ENCODE peak calls at places on chromosomes 11 and 22, in ten cellular contexts. One of them, this sample, is unnamed.
A peak's percentile ranks its signal among the peaks of the same experiment; 100 is the strongest.

GRCh38 chr11:34238966-34239365 is 118.8 kb downstream of the ABTB2 start:
- DNase-seq in activated CD8-positive, alpha-beta T cell treated with anti-CD3 and anti-CD28 coated beads for 36 hours: peak; percentile 65
- DNase-seq in activated B cell treated with CpG ODN at 0.5 μM for 24 hours: no peak
- DNase-seq in smooth muscle cell of the brain vasculature: no peak
- DNase-seq in prostate gland: no peak
- DNase-seq in naive thymus-derived CD4-positive, alpha-beta T cell: no peak
- DNase-seq in GM06990: no peak
- DNase-seq in activated CD4-positive, alpha-beta T cell treated with anti-CD3 and anti-CD28 coated beads for 4 hours: no peak
- DNase-seq in mammary epithelial cell: no peak
- DNase-seq in H9: no peak
- DNase-seq in this sample: no peak

GRCh38 chr11:33608386-33608785 is 92.2 kb downstream of the C11orf91 start:
- DNase-seq in smooth muscle cell of the brain vasculature: no peak
- DNase-seq in H9: no peak
- DNase-seq in prostate gland: no peak
- DNase-seq in naive thymus-derived CD4-positive, alpha-beta T cell: no peak
- DNase-seq in activated B cell treated with CpG ODN at 0.5 μM for 24 hours: no peak
- DNase-seq in GM06990: no peak
- DNase-seq in activated CD4-positive, alpha-beta T cell treated with anti-CD3 and anti-CD28 coated beads for 4 hours: no peak
- DNase-seq in activated CD8-positive, alpha-beta T cell treated with anti-CD3 and anti-CD28 coated beads for 36 hours: no peak
- DNase-seq in mammary epithelial cell: no peak
- DNase-seq in this sample: no peak

GRCh38 chr11:23542816-23543215 is 682.5 kb upstream of the CCDC179 start:
- DNase-seq in activated CD8-positive, alpha-beta T cell treated with anti-CD3 and anti-CD28 coated beads for 36 hours: no peak
- DNase-seq in activated CD4-positive, alpha-beta T cell treated with anti-CD3 and anti-CD28 coated beads for 4 hours: no peak
- DNase-seq in activated B cell treated with CpG ODN at 0.5 μM for 24 hours: no peak
- DNase-seq in smooth muscle cell of the brain vasculature: no peak
- DNase-seq in naive thymus-derived CD4-positive, alpha-beta T cell: no peak
- DNase-seq in H9: no peak
- DNase-seq in GM06990: no peak
- DNase-seq in prostate gland: no peak
- DNase-seq in mammary epithelial cell: no peak
- DNase-seq in this sample: no peak

GRCh38 chr11:91248199-91248807 is 976.3 kb upstream of the FAT3 start:
- DNase-seq in mammary epithelial cell: peak; percentile 29
- DNase-seq in activated CD8-positive, alpha-beta T cell treated with anti-CD3 and anti-CD28 coated beads for 36 hours: peak; percentile 29
- DNase-seq in GM06990: no peak
- DNase-seq in naive thymus-derived CD4-positive, alpha-beta T cell: no peak
- DNase-seq in prostate gland: no peak
- DNase-seq in activated CD4-positive, alpha-beta T cell treated with anti-CD3 and anti-CD28 coated beads for 4 hours: no peak
- DNase-seq in smooth muscle cell of the brain vasculature: no peak
- DNase-seq in activated B cell treated with CpG ODN at 0.5 μM for 24 hours: no peak
- DNase-seq in H9: no peak
- DNase-seq in this sample: no peak

GRCh38 chr22:42072606-42073330 is 1.3 kb upstream of the PHETA2 start:
- DNase-seq in H9: no peak
- DNase-seq in activated B cell treated with CpG ODN at 0.5 μM for 24 hours: no peak
- DNase-seq in activated CD4-positive, alpha-beta T cell treated with anti-CD3 and anti-CD28 coated beads for 4 hours: no peak
- DNase-seq in activated CD8-positive, alpha-beta T cell treated with anti-CD3 and anti-CD28 coated beads for 36 hours: peak; percentile 26
- DNase-seq in mammary epithelial cell: no peak
- DNase-seq in prostate gland: no peak
- DNase-seq in naive thymus-derived CD4-positive, alpha-beta T cell: no peak
- DNase-seq in smooth muscle cell of the brain vasculature: no peak
- DNase-seq in GM06990: no peak
- DNase-seq in this sample: no peak

GRCh38 chr11:6362868-6363678 is 27.2 kb upstream of the SMPD1 start:
- DNase-seq in naive thymus-derived CD4-positive, alpha-beta T cell: peak; percentile 56
- DNase-seq in activated B cell treated with CpG ODN at 0.5 μM for 24 hours: peak; percentile 26
- DNase-seq in H9: peak; percentile 92
- DNase-seq in prostate gland: peak; percentile 67
- DNase-seq in activated CD4-positive, alpha-beta T cell treated with anti-CD3 and anti-CD28 coated beads for 4 hours: peak; percentile 66
- DNase-seq in activated CD8-positive, alpha-beta T cell treated with anti-CD3 and anti-CD28 coated beads for 36 hours: peak; percentile 85
- DNase-seq in smooth muscle cell of the brain vasculature: peak; percentile 61
- DNase-seq in GM06990: peak; percentile 25
- DNase-seq in mammary epithelial cell: peak; percentile 68
- DNase-seq in this sample: peak; percentile 78

GRCh38 chr11:46239801-46240061 is 37.7 kb upstream of the CREB3L1 start:
- DNase-seq in mammary epithelial cell: no peak
- DNase-seq in activated CD8-positive, alpha-beta T cell treated with anti-CD3 and anti-CD28 coated beads for 36 hours: no peak
- DNase-seq in smooth muscle cell of the brain vasculature: no peak
- DNase-seq in activated CD4-positive, alpha-beta T cell treated with anti-CD3 and anti-CD28 coated beads for 4 hours: no peak
- DNase-seq in H9: no peak
- DNase-seq in GM06990: no peak
- DNase-seq in naive thymus-derived CD4-positive, alpha-beta T cell: no peak
- DNase-seq in prostate gland: no peak
- DNase-seq in activated B cell treated with CpG ODN at 0.5 μM for 24 hours: no peak
- DNase-seq in this sample: no peak

GRCh38 chr22:49040754-49041467 is 786.8 kb downstream of the BRD1 start:
- DNase-seq in smooth muscle cell of the brain vasculature: no peak
- DNase-seq in activated B cell treated with CpG ODN at 0.5 μM for 24 hours: no peak
- DNase-seq in GM06990: no peak
- DNase-seq in H9: no peak
- DNase-seq in prostate gland: no peak
- DNase-seq in activated CD4-positive, alpha-beta T cell treated with anti-CD3 and anti-CD28 coated beads for 4 hours: no peak
- DNase-seq in mammary epithelial cell: no peak
- DNase-seq in naive thymus-derived CD4-positive, alpha-beta T cell: no peak
- DNase-seq in activated CD8-positive, alpha-beta T cell treated with anti-CD3 and anti-CD28 coated beads for 36 hours: no peak
- DNase-seq in this sample: no peak

GRCh38 chr22:24432059-24432853 is 4.9 kb downstream of the ADORA2A start:
- DNase-seq in GM06990: no peak
- DNase-seq in H9: no peak
- DNase-seq in activated B cell treated with CpG ODN at 0.5 μM for 24 hours: no peak
- DNase-seq in prostate gland: peak; percentile 62
- DNase-seq in mammary epithelial cell: peak; percentile 44
- DNase-seq in activated CD8-positive, alpha-beta T cell treated with anti-CD3 and anti-CD28 coated beads for 36 hours: peak; percentile 77
- DNase-seq in smooth muscle cell of the brain vasculature: no peak
- DNase-seq in activated CD4-positive, alpha-beta T cell treated with anti-CD3 and anti-CD28 coated beads for 4 hours: peak; percentile 46
- DNase-seq in naive thymus-derived CD4-positive, alpha-beta T cell: no peak
- DNase-seq in this sample: no peak

GRCh38 chr11:5473921-5474320 is 14.6 kb upstream of the OR52D1 start:
- DNase-seq in H9: no peak
- DNase-seq in activated CD4-positive, alpha-beta T cell treated with anti-CD3 and anti-CD28 coated beads for 4 hours: no peak
- DNase-seq in naive thymus-derived CD4-positive, alpha-beta T cell: no peak
- DNase-seq in prostate gland: no peak
- DNase-seq in activated CD8-positive, alpha-beta T cell treated with anti-CD3 and anti-CD28 coated beads for 36 hours: no peak
- DNase-seq in GM06990: no peak
- DNase-seq in mammary epithelial cell: no peak
- DNase-seq in smooth muscle cell of the brain vasculature: no peak
- DNase-seq in activated B cell treated with CpG ODN at 0.5 μM for 24 hours: no peak
- DNase-seq in this sample: no peak

GRCh38 chr22:31102441-31103081 is 4.8 kb downstream of the SELENOM start:
- DNase-seq in prostate gland: no peak
- DNase-seq in H9: no peak
- DNase-seq in activated CD8-positive, alpha-beta T cell treated with anti-CD3 and anti-CD28 coated beads for 36 hours: no peak
- DNase-seq in GM06990: no peak
- DNase-seq in activated CD4-positive, alpha-beta T cell treated with anti-CD3 and anti-CD28 coated beads for 4 hours: no peak
- DNase-seq in activated B cell treated with CpG ODN at 0.5 μM for 24 hours: no peak
- DNase-seq in naive thymus-derived CD4-positive, alpha-beta T cell: no peak
- DNase-seq in smooth muscle cell of the brain vasculature: no peak
- DNase-seq in mammary epithelial cell: peak; percentile 58
- DNase-seq in this sample: no peak

GRCh38 chr11:38971141-38971540 is 2373.1 kb upstream of the RAG2 start:
- DNase-seq in H9: no peak
- DNase-seq in activated CD4-positive, alpha-beta T cell treated with anti-CD3 and anti-CD28 coated beads for 4 hours: no peak
- DNase-seq in mammary epithelial cell: peak; percentile 94
- DNase-seq in naive thymus-derived CD4-positive, alpha-beta T cell: no peak
- DNase-seq in smooth muscle cell of the brain vasculature: no peak
- DNase-seq in prostate gland: no peak
- DNase-seq in activated B cell treated with CpG ODN at 0.5 μM for 24 hours: no peak
- DNase-seq in GM06990: no peak
- DNase-seq in activated CD8-positive, alpha-beta T cell treated with anti-CD3 and anti-CD28 coated beads for 36 hours: no peak
- DNase-seq in this sample: no peak

GRCh38 chr11:36684840-36685800 is 87.1 kb upstream of the RAG2 start:
- DNase-seq in H9: no peak
- DNase-seq in prostate gland: no peak
- DNase-seq in naive thymus-derived CD4-positive, alpha-beta T cell: peak; percentile 41
- DNase-seq in GM06990: peak; percentile 8
- DNase-seq in smooth muscle cell of the brain vasculature: no peak
- DNase-seq in activated CD4-positive, alpha-beta T cell treated with anti-CD3 and anti-CD28 coated beads for 4 hours: peak; percentile 9
- DNase-seq in activated CD8-positive, alpha-beta T cell treated with anti-CD3 and anti-CD28 coated beads for 36 hours: peak; percentile 77
- DNase-seq in activated B cell treated with CpG ODN at 0.5 μM for 24 hours: no peak
- DNase-seq in mammary epithelial cell: no peak
- DNase-seq in this sample: peak; percentile 13

GRCh38 chr11:121544956-121545355 is 92.2 kb upstream of the SORL1-AS1 start:
- DNase-seq in activated CD8-positive, alpha-beta T cell treated with anti-CD3 and anti-CD28 coated beads for 36 hours: peak; percentile 62
- DNase-seq in prostate gland: no peak
- DNase-seq in GM06990: no peak
- DNase-seq in activated B cell treated with CpG ODN at 0.5 μM for 24 hours: no peak
- DNase-seq in smooth muscle cell of the brain vasculature: no peak
- DNase-seq in naive thymus-derived CD4-positive, alpha-beta T cell: peak; percentile 16
- DNase-seq in mammary epithelial cell: no peak
- DNase-seq in activated CD4-positive, alpha-beta T cell treated with anti-CD3 and anti-CD28 coated beads for 4 hours: no peak
- DNase-seq in H9: no peak
- DNase-seq in this sample: no peak

GRCh38 chr11:11980841-11981308 is 27.6 kb downstream of the DKK3 start:
- DNase-seq in smooth muscle cell of the brain vasculature: no peak
- DNase-seq in mammary epithelial cell: no peak
- DNase-seq in activated CD4-positive, alpha-beta T cell treated with anti-CD3 and anti-CD28 coated beads for 4 hours: no peak
- DNase-seq in naive thymus-derived CD4-positive, alpha-beta T cell: no peak
- DNase-seq in activated B cell treated with CpG ODN at 0.5 μM for 24 hours: no peak
- DNase-seq in activated CD8-positive, alpha-beta T cell treated with anti-CD3 and anti-CD28 coated beads for 36 hours: no peak
- DNase-seq in H9: no peak
- DNase-seq in prostate gland: no peak
- DNase-seq in GM06990: no peak
- DNase-seq in this sample: no peak

GRCh38 chr11:21909145-21909544 is 283.7 kb upstream of the ANO5 start:
- DNase-seq in prostate gland: no peak
- DNase-seq in smooth muscle cell of the brain vasculature: no peak
- DNase-seq in naive thymus-derived CD4-positive, alpha-beta T cell: no peak
- DNase-seq in activated CD4-positive, alpha-beta T cell treated with anti-CD3 and anti-CD28 coated beads for 4 hours: no peak
- DNase-seq in H9: no peak
- DNase-seq in GM06990: no peak
- DNase-seq in activated CD8-positive, alpha-beta T cell treated with anti-CD3 and anti-CD28 coated beads for 36 hours: no peak
- DNase-seq in mammary epithelial cell: no peak
- DNase-seq in activated B cell treated with CpG ODN at 0.5 μM for 24 hours: no peak
- DNase-seq in this sample: no peak

GRCh38 chr11:110445428-110445827 is 15.7 kb downstream of the FDX1 start:
- DNase-seq in mammary epithelial cell: no peak
- DNase-seq in activated CD8-positive, alpha-beta T cell treated with anti-CD3 and anti-CD28 coated beads for 36 hours: no peak
- DNase-seq in smooth muscle cell of the brain vasculature: no peak
- DNase-seq in naive thymus-derived CD4-positive, alpha-beta T cell: no peak
- DNase-seq in H9: no peak
- DNase-seq in GM06990: no peak
- DNase-seq in activated CD4-positive, alpha-beta T cell treated with anti-CD3 and anti-CD28 coated beads for 4 hours: no peak
- DNase-seq in activated B cell treated with CpG ODN at 0.5 μM for 24 hours: no peak
- DNase-seq in prostate gland: no peak
- DNase-seq in this sample: no peak

GRCh38 chr22:36257308-36257707 is 4.4 kb downstream of the APOL1 start:
- DNase-seq in activated CD4-positive, alpha-beta T cell treated with anti-CD3 and anti-CD28 coated beads for 4 hours: no peak
- DNase-seq in prostate gland: no peak
- DNase-seq in H9: peak; percentile 14
- DNase-seq in mammary epithelial cell: no peak
- DNase-seq in smooth muscle cell of the brain vasculature: no peak
- DNase-seq in activated CD8-positive, alpha-beta T cell treated with anti-CD3 and anti-CD28 coated beads for 36 hours: no peak
- DNase-seq in naive thymus-derived CD4-positive, alpha-beta T cell: no peak
- DNase-seq in activated B cell treated with CpG ODN at 0.5 μM for 24 hours: no peak
- DNase-seq in GM06990: no peak
- DNase-seq in this sample: no peak

GRCh38 chr22:50723991-50724390 is 14.0 kb upstream of the ACR start:
- DNase-seq in prostate gland: no peak
- DNase-seq in H9: no peak
- DNase-seq in smooth muscle cell of the brain vasculature: no peak
- DNase-seq in GM06990: no peak
- DNase-seq in activated CD8-positive, alpha-beta T cell treated with anti-CD3 and anti-CD28 coated beads for 36 hours: no peak
- DNase-seq in activated B cell treated with CpG ODN at 0.5 μM for 24 hours: no peak
- DNase-seq in mammary epithelial cell: no peak
- DNase-seq in activated CD4-positive, alpha-beta T cell treated with anti-CD3 and anti-CD28 coated beads for 4 hours: no peak
- DNase-seq in naive thymus-derived CD4-positive, alpha-beta T cell: no peak
- DNase-seq in this sample: peak; percentile 62

GRCh38 chr11:134823970-134824369 is 411.9 kb upstream of the B3GAT1 start:
- DNase-seq in activated B cell treated with CpG ODN at 0.5 μM for 24 hours: no peak
- DNase-seq in mammary epithelial cell: no peak
- DNase-seq in prostate gland: no peak
- DNase-seq in H9: no peak
- DNase-seq in GM06990: no peak
- DNase-seq in activated CD8-positive, alpha-beta T cell treated with anti-CD3 and anti-CD28 coated beads for 36 hours: no peak
- DNase-seq in naive thymus-derived CD4-positive, alpha-beta T cell: no peak
- DNase-seq in smooth muscle cell of the brain vasculature: no peak
- DNase-seq in activated CD4-positive, alpha-beta T cell treated with anti-CD3 and anti-CD28 coated beads for 4 hours: no peak
- DNase-seq in this sample: no peak

GRCh38 chr11:44708063-44708462 is 18.7 kb upstream of the TSPAN18 start:
- DNase-seq in activated B cell treated with CpG ODN at 0.5 μM for 24 hours: no peak
- DNase-seq in mammary epithelial cell: no peak
- DNase-seq in GM06990: no peak
- DNase-seq in activated CD4-positive, alpha-beta T cell treated with anti-CD3 and anti-CD28 coated beads for 4 hours: no peak
- DNase-seq in activated CD8-positive, alpha-beta T cell treated with anti-CD3 and anti-CD28 coated beads for 36 hours: no peak
- DNase-seq in smooth muscle cell of the brain vasculature: no peak
- DNase-seq in prostate gland: no peak
- DNase-seq in naive thymus-derived CD4-positive, alpha-beta T cell: no peak
- DNase-seq in H9: no peak
- DNase-seq in this sample: no peak

GRCh38 chr22:42228480-42228879 is 42.0 kb downstream of the TCF20 start:
- DNase-seq in GM06990: no peak
- DNase-seq in activated CD8-positive, alpha-beta T cell treated with anti-CD3 and anti-CD28 coated beads for 36 hours: no peak
- DNase-seq in prostate gland: no peak
- DNase-seq in smooth muscle cell of the brain vasculature: no peak
- DNase-seq in naive thymus-derived CD4-positive, alpha-beta T cell: no peak
- DNase-seq in activated B cell treated with CpG ODN at 0.5 μM for 24 hours: no peak
- DNase-seq in H9: no peak
- DNase-seq in activated CD4-positive, alpha-beta T cell treated with anti-CD3 and anti-CD28 coated beads for 4 hours: no peak
- DNase-seq in mammary epithelial cell: no peak
- DNase-seq in this sample: no peak

GRCh38 chr22:31148953-31149627 is 8.8 kb upstream of the PLA2G3 start:
- DNase-seq in naive thymus-derived CD4-positive, alpha-beta T cell: peak; percentile 10
- DNase-seq in activated CD4-positive, alpha-beta T cell treated with anti-CD3 and anti-CD28 coated beads for 4 hours: peak; percentile 16
- DNase-seq in mammary epithelial cell: peak; percentile 48
- DNase-seq in GM06990: no peak
- DNase-seq in H9: peak; percentile 91
- DNase-seq in prostate gland: peak; percentile 78
- DNase-seq in smooth muscle cell of the brain vasculature: no peak
- DNase-seq in activated B cell treated with CpG ODN at 0.5 μM for 24 hours: no peak
- DNase-seq in activated CD8-positive, alpha-beta T cell treated with anti-CD3 and anti-CD28 coated beads for 36 hours: peak; percentile 60
- DNase-seq in this sample: peak; percentile 71

GRCh38 chr11:67664696-67665536 is 9.5 kb downstream of the ALDH3B2 start:
- DNase-seq in GM06990: no peak
- DNase-seq in H9: no peak
- DNase-seq in activated B cell treated with CpG ODN at 0.5 μM for 24 hours: no peak
- DNase-seq in prostate gland: no peak
- DNase-seq in activated CD4-positive, alpha-beta T cell treated with anti-CD3 and anti-CD28 coated beads for 4 hours: no peak
- DNase-seq in smooth muscle cell of the brain vasculature: no peak
- DNase-seq in activated CD8-positive, alpha-beta T cell treated with anti-CD3 and anti-CD28 coated beads for 36 hours: no peak
- DNase-seq in naive thymus-derived CD4-positive, alpha-beta T cell: no peak
- DNase-seq in mammary epithelial cell: no peak
- DNase-seq in this sample: peak; percentile 11

GRCh38 chr11:61911701-61912529 is 5.5 kb downstream of the RAB3IL1 start:
- DNase-seq in naive thymus-derived CD4-positive, alpha-beta T cell: no peak
- DNase-seq in H9: no peak
- DNase-seq in activated CD8-positive, alpha-beta T cell treated with anti-CD3 and anti-CD28 coated beads for 36 hours: no peak
- DNase-seq in GM06990: no peak
- DNase-seq in prostate gland: no peak
- DNase-seq in activated CD4-positive, alpha-beta T cell treated with anti-CD3 and anti-CD28 coated beads for 4 hours: no peak
- DNase-seq in mammary epithelial cell: no peak
- DNase-seq in smooth muscle cell of the brain vasculature: no peak
- DNase-seq in activated B cell treated with CpG ODN at 0.5 μM for 24 hours: no peak
- DNase-seq in this sample: no peak

GRCh38 chr22:25404923-25405853 is 159.3 kb upstream of the GRK3 start:
- DNase-seq in prostate gland: peak; percentile 73
- DNase-seq in smooth muscle cell of the brain vasculature: no peak
- DNase-seq in activated CD4-positive, alpha-beta T cell treated with anti-CD3 and anti-CD28 coated beads for 4 hours: peak; percentile 62
- DNase-seq in GM06990: peak; percentile 78
- DNase-seq in mammary epithelial cell: peak; percentile 58
- DNase-seq in naive thymus-derived CD4-positive, alpha-beta T cell: peak; percentile 62
- DNase-seq in H9: no peak
- DNase-seq in activated B cell treated with CpG ODN at 0.5 μM for 24 hours: peak; percentile 73
- DNase-seq in activated CD8-positive, alpha-beta T cell treated with anti-CD3 and anti-CD28 coated beads for 36 hours: peak; percentile 72
- DNase-seq in this sample: peak; percentile 89

GRCh38 chr22:44026630-44027511 is 2.8 kb downstream of the PARVB start:
- DNase-seq in activated CD4-positive, alpha-beta T cell treated with anti-CD3 and anti-CD28 coated beads for 4 hours: peak; percentile 52
- DNase-seq in H9: no peak
- DNase-seq in prostate gland: peak; percentile 19
- DNase-seq in smooth muscle cell of the brain vasculature: no peak
- DNase-seq in GM06990: peak; percentile 80
- DNase-seq in activated CD8-positive, alpha-beta T cell treated with anti-CD3 and anti-CD28 coated beads for 36 hours: peak; percentile 93
- DNase-seq in mammary epithelial cell: no peak
- DNase-seq in naive thymus-derived CD4-positive, alpha-beta T cell: peak; percentile 67
- DNase-seq in activated B cell treated with CpG ODN at 0.5 μM for 24 hours: peak; percentile 79
- DNase-seq in this sample: peak; percentile 88

GRCh38 chr22:22371031-22371541 is 126.5 kb downstream of the VPREB1 start:
- DNase-seq in smooth muscle cell of the brain vasculature: no peak
- DNase-seq in activated B cell treated with CpG ODN at 0.5 μM for 24 hours: no peak
- DNase-seq in prostate gland: no peak
- DNase-seq in naive thymus-derived CD4-positive, alpha-beta T cell: no peak
- DNase-seq in GM06990: no peak
- DNase-seq in mammary epithelial cell: no peak
- DNase-seq in H9: no peak
- DNase-seq in activated CD8-positive, alpha-beta T cell treated with anti-CD3 and anti-CD28 coated beads for 36 hours: no peak
- DNase-seq in activated CD4-positive, alpha-beta T cell treated with anti-CD3 and anti-CD28 coated beads for 4 hours: no peak
- DNase-seq in this sample: no peak